ENCODE peak calls at places on chromosomes 7 and 10, in nine cellular contexts. K is HCT116, Q is neural progenitor cell, E is hepatocyte, O is GM23248, S is OCI-LY7, C is PC-3, M is SK-N-SH, B is MM.1S. X is an unnamed sample.

GRCh38 chr7:116284390-116284789 is 74.1 kb downstream of the TES start:
- DNase-seq in K (no peak), Q (no peak), E (no peak), O (peak), S (no peak), C (no peak), M (no peak), B (no peak), X (no peak)

GRCh38 chr10:33215635-33216034 is 118.8 kb downstream of the NRP1 start:
- DNase-seq in K (no peak), Q (no peak), E (peak), O (peak), S (no peak), C (no peak), M (no peak), B (no peak), X (no peak)

GRCh38 chr10:71179382-71179781 is 33.0 kb upstream of the UNC5B start:
- DNase-seq in K (no peak), Q (no peak), E (no peak), O (no peak), S (no peak), C (no peak), M (no peak), B (no peak), X (no peak)

GRCh38 chr7:112199035-112199655 is 7.1 kb downstream of the DOCK4 start:
- DNase-seq in K (no peak), Q (no peak), E (no peak), O (peak), S (no peak), C (peak), M (no peak), B (no peak), X (no peak)

GRCh38 chr7:112411186-112411795 is 39.0 kb upstream of the IFRD1 start:
- DNase-seq in K (no peak), Q (no peak), E (peak), O (peak), S (no peak), C (peak), M (peak), B (peak), X (no peak)

GRCh38 chr10:129766611-129767550 is 197.2 kb downstream of the EBF3 start:
- DNase-seq in K (no peak), Q (no peak), E (no peak), O (no peak), S (no peak), C (no peak), M (no peak), B (no peak), X (no peak)

GRCh38 chr10:79255007-79255507 is 92.2 kb upstream of the PPIF start:
- DNase-seq in K (no peak), Q (no peak), E (no peak), O (no peak), S (no peak), C (no peak), M (no peak), B (peak), X (no peak)

GRCh38 chr7:90678986-90679385 is 82.9 kb downstream of the CDK14 start:
- DNase-seq in K (no peak), Q (peak), E (no peak), O (no peak), S (no peak), C (no peak), M (no peak), B (no peak), X (peak)

GRCh38 chr7:130649004-130649790 is 19.4 kb downstream of the COPG2 start:
- DNase-seq in K (peak), Q (no peak), E (peak), O (peak), S (no peak), C (no peak), M (no peak), B (no peak), X (no peak)

GRCh38 chr7:80581472-80581871 is 57.0 kb upstream of the CD36 start:
- DNase-seq in K (no peak), Q (no peak), E (peak), O (peak), S (no peak), C (no peak), M (no peak), B (no peak), X (no peak)

GRCh38 chr7:12647364-12648219 is 39.8 kb upstream of the ARL4A start:
- DNase-seq in K (peak), Q (no peak), E (peak), O (peak), S (no peak), C (peak), M (no peak), B (no peak), X (no peak)

GRCh38 chr7:121755818-121756501 is 117.0 kb upstream of the PTPRZ1 start:
- DNase-seq in K (no peak), Q (peak), E (peak), O (no peak), S (no peak), C (no peak), M (no peak), B (no peak), X (peak)

GRCh38 chr10:15141136-15142067 is 27.1 kb downstream of the NMT2 start:
- DNase-seq in K (no peak), Q (peak), E (no peak), O (no peak), S (no peak), C (no peak), M (no peak), B (no peak), X (no peak)

GRCh38 chr10:102744374-102745051 is 765 bp downstream of the WBP1L start:
- DNase-seq in K (no peak), Q (no peak), E (peak), O (peak), S (peak), C (no peak), M (no peak), B (peak), X (peak)

GRCh38 chr10:78605800-78606350 is 462.9 kb upstream of the ZMIZ1 start:
- DNase-seq in K (peak), Q (no peak), E (no peak), O (peak), S (peak), C (peak), M (no peak), B (no peak), X (no peak)

GRCh38 chr7:95915731-95916130 is 143.4 kb downstream of the DYNC1I1 start:
- DNase-seq in K (no peak), Q (no peak), E (no peak), O (peak), S (no peak), C (no peak), M (no peak), B (peak), X (no peak)

GRCh38 chr7:95917622-95918021 is 145.3 kb downstream of the DYNC1I1 start:
- DNase-seq in K (no peak), Q (no peak), E (no peak), O (no peak), S (no peak), C (no peak), M (no peak), B (no peak), X (no peak)

GRCh38 chr7:95921543-95921942 is 149.2 kb downstream of the DYNC1I1 start:
- DNase-seq in K (no peak), Q (no peak), E (no peak), O (peak), S (no peak), C (peak), M (no peak), B (no peak), X (no peak)

GRCh38 chr7:95919574-95919973 is 147.2 kb downstream of the DYNC1I1 start:
- DNase-seq in K (no peak), Q (no peak), E (no peak), O (peak), S (no peak), C (peak), M (no peak), B (no peak), X (no peak)

GRCh38 chr7:95916573-95917371 is 144.4 kb downstream of the DYNC1I1 start:
- DNase-seq in K (peak), Q (peak), E (peak), O (peak), S (peak), C (peak), M (peak), B (peak), X (peak)
- TF ChIP-seq EZH2phosphoT487 in K (no peak), Q (no peak), E (no peak), O (no peak), S (no peak), C (no peak), M (no peak), B (no peak), X (no peak)

DNA sequence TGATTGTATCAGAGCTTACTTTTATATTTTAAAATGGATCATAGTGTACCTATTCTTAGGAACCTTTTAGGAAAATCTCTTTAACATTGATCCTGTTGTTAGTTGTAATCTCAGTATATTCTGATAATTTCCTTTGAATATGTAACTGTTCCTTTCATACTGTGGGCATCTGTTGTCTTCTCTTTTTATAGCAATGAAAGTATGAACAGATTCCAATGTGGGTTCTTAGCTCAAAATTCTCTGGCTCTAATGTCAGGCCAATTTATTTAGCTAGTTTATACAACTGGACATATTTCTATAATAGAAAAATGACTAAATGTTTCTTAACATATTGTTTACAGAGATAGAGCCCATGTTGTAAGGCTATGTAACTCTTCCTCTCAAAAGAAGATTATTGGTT is 363.1 kb downstream of the AUTS2 start:
- DNase-seq in K (no peak), Q (no peak), E (no peak), O (no peak), S (no peak), C (no peak), M (no peak), B (no peak), X (no peak)
- H3K27ac ChIP-seq in K (no peak), Q (no peak), E (no peak), O (no peak), S (peak), C (no peak), M (peak), B (no peak), X (no peak)

DNA sequence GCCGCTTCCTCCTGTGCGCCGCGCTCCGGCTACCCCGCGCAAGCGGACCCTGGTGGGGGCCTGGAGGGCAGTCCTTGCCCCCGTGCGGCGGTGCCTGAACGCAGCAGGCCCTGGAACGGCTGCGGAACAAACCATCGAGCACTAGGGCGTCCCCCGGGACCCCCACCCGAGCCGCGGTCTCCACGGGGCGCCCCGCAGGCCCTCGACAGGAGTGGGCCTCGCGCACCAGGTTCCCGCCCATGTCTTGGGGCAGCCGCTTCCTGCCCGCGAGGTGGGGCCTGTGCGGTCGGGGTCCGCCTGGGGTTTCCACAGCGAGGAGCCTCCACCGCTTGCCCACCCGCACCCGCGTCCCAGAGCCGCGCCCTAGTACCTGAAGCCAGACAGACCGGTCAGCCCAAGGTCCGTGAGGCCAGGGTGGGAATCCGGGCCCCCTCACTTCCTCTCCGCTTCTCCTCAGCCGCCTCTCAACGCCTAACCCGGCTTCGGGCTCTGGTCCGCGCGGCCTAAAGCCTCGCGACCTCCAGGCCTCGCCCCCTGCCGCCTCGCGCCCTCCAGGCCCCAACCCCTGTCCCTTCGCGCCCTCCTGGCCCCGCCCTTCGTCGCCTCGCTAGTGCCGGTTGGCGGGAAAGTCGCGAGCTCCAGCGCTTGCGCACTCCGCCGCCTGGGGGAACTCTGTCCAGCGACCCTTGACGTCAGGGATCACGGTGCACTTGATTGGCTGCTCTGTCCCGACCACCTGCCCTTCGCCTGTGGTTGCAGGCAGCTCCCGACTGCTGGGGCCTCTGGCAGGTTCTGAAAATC is 7.0 kb upstream of the GBX1 start:
- DNase-seq in K (no peak), Q (no peak), E (no peak), O (peak), S (no peak), C (no peak), M (no peak), B (no peak), X (peak)
- TF ChIP-seq EZH2phosphoT487 in K (no peak), Q (no peak), E (no peak), O (no peak), S (no peak), C (no peak), M (no peak), B (no peak), X (no peak)

GRCh38 chr7:138889566-138889965 is 91.6 kb upstream of the ATP6V0A4 start:
- DNase-seq in K (no peak), Q (no peak), E (no peak), O (peak), S (no peak), C (peak), M (no peak), B (no peak), X (no peak)

GRCh38 chr7:138886501-138886917 is 88.5 kb upstream of the ATP6V0A4 start:
- DNase-seq in K (peak), Q (peak), E (peak), O (peak), S (peak), C (peak), M (peak), B (peak), X (peak)

GRCh38 chr7:138887872-138888656 is 90.1 kb upstream of the ATP6V0A4 start:
- DNase-seq in K (no peak), Q (no peak), E (no peak), O (no peak), S (no peak), C (no peak), M (no peak), B (no peak), X (no peak)

GRCh38 chr7:138885383-138886147 is 87.6 kb upstream of the ATP6V0A4 start:
- DNase-seq in K (no peak), Q (no peak), E (no peak), O (peak), S (no peak), C (peak), M (no peak), B (peak), X (peak)

GRCh38 chr7:138887085-138887705 is 89.2 kb upstream of the ATP6V0A4 start:
- DNase-seq in K (no peak), Q (no peak), E (no peak), O (no peak), S (no peak), C (no peak), M (no peak), B (no peak), X (no peak)
- H3K27ac ChIP-seq in K (no peak), Q (no peak), E (no peak), O (no peak), S (no peak), C (peak), M (peak), B (no peak), X (peak)